ENCODE peak calls at places on chromosomes 11 and 22, in seven cellular contexts. S is colonic mucosa, X is brain microvascular endothelial cell, Z is AG04450, I is testis, B is heart right ventricle, F is foreskin fibroblast. E is an unnamed sample.
A peak's percentile ranks its signal among the peaks of the same experiment; 100 is the strongest.

GRCh38 chr11:111978028-111978771 is 41.1 kb downstream of the DIXDC1 start:
- DNase-seq in S (peak; percentile 36), X (peak; percentile 80), I (peak; percentile 83), Z (peak; percentile 15), B (peak; percentile 28), F (peak; percentile 73), E (peak; percentile 74)

GRCh38 chr11:11533751-11534150 is 88.1 kb downstream of the GALNT18 start:
- DNase-seq in F (no peak), S (no peak), B (no peak), X (no peak), Z (no peak), I (no peak), E (no peak)

GRCh38 chr11:2320591-2321310 is 18.9 kb downstream of the TSPAN32 start:
- DNase-seq in X (no peak), F (no peak), B (no peak), Z (no peak), S (no peak), I (no peak), E (no peak)

GRCh38 chr11:75272821-75273301 is 32.3 kb downstream of the TPBGL start:
- DNase-seq in Z (no peak), X (no peak), F (no peak), S (no peak), B (no peak), I (no peak), E (no peak)

GRCh38 chr11:121226415-121227263 is 65.9 kb upstream of the SC5D start:
- DNase-seq in I (no peak), B (no peak), S (no peak), X (no peak), Z (no peak), F (no peak), E (no peak)

GRCh38 chr11:86132667-86133310 is 63.9 kb upstream of the PICALM start:
- DNase-seq in F (no peak), B (no peak), I (no peak), Z (no peak), X (no peak), S (peak; percentile 49), E (no peak)

GRCh38 chr22:35375031-35375430 is 5.9 kb upstream of the HMOX1 start:
- DNase-seq in I (no peak), B (no peak), S (no peak), X (no peak), F (no peak), Z (no peak), E (no peak)

GRCh38 chr22:32476286-32476685 is 1.7 kb downstream of the FBXO7 start:
- DNase-seq in F (no peak), I (no peak), S (no peak), B (no peak), Z (no peak), X (no peak), E (no peak)

GRCh38 chr11:75905434-75905833 is 90.4 kb downstream of the UVRAG start:
- DNase-seq in S (no peak), F (no peak), I (no peak), X (no peak), B (no peak), Z (no peak), E (no peak)

GRCh38 chr11:76169473-76169881 is 36.8 kb downstream of the WNT11 start:
- DNase-seq in I (no peak), F (no peak), S (no peak), B (no peak), Z (no peak), X (no peak), E (no peak)

DNA sequence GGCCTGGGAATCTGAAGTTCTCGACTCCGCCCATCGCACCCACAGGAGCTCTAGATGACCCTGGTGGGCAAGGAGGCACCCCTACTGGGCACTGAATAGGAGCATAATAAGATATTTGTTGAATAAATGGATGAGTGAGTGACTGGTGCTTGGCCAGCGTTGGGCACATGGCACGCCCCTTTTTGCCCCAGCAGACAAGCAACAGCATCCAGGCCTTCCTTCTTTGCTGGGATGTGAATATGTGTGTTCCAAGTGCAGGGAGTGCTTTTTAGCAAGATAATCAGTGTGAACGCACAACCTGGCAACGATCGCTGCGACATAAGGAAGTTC is 450 bp upstream of the CELF1 start:
- DNase-seq in B (no peak), X (no peak), I (no peak), Z (no peak), S (no peak), F (peak; percentile 52), E (peak; percentile 36)
- TF ChIP-seq CTCF in B (peak; percentile 13), X (no peak), I (no peak), Z (no peak), S (no peak), F (peak; percentile 1), E (no peak)

GRCh38 chr11:43503417-43503816 is 144.7 kb downstream of the TTC17 start:
- DNase-seq in Z (no peak), B (no peak), I (no peak), X (peak; percentile 19), F (no peak), S (no peak), E (no peak)
- TF ChIP-seq CTCF in Z (peak; percentile 21), B (no peak), I (no peak), X (peak; percentile 32), F (peak; percentile 27), S (no peak), E (peak; percentile 63)

DNA sequence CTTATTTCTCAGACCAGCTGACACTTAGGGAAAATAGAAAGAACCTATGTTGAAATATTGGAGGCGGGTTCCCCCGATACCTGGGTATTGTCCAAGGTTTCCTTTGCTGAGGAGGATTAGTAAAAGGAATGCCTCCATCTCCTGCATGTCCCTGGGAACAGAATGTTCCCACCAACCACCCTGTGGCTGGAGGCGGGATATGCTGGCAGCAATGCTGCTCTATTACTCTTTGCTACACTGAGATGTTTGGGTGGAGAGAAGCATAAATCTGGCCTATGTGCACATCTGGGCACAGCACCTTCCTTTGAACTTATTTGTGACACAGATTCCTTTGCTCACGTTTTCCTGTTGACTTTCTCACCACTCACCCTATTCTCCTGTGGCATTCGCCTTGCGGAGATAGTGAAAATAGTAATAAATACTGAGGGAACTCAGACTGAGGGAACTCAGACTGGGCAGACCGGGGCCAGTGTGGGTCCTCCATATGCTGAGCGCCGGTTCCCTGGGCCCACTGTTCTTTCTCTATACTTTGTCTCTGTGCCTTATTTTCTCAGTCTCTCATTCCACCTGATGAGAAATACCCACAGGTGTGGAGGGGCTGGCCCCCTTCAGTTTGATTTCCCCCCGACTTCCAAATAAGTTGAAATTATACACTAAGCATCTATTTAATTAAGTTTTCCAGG is 32.1 kb downstream of the IGLL1 start:
- DNase-seq in Z (no peak), I (peak; percentile 14), X (no peak), B (no peak), S (no peak), F (no peak), E (no peak)
- TF ChIP-seq CTCF in Z (no peak), I (no peak), X (no peak), B (no peak), S (no peak), F (no peak), E (no peak)

GRCh38 chr11:390175-390574 is 3.8 kb upstream of the PKP3 start:
- DNase-seq in B (no peak), F (no peak), S (peak; percentile 46), X (no peak), I (no peak), Z (no peak), E (no peak)
- TF ChIP-seq CTCF in B (no peak), F (no peak), S (peak; percentile 11), X (no peak), I (no peak), Z (no peak), E (no peak)

GRCh38 chr11:68821670-68822069 is 20.0 kb downstream of the CPT1A start:
- DNase-seq in Z (no peak), B (no peak), X (no peak), I (no peak), S (no peak), F (no peak), E (no peak)
- TF ChIP-seq CTCF in Z (peak; percentile 13), B (no peak), X (peak; percentile 43), I (no peak), S (no peak), F (no peak), E (peak; percentile 29)

GRCh38 chr11:119483881-119484371 is 61.0 kb upstream of the THY1 start:
- DNase-seq in F (no peak), B (no peak), Z (no peak), I (no peak), S (no peak), X (no peak), E (no peak)

GRCh38 chr11:119483341-119483880 is 60.4 kb upstream of the THY1 start:
- DNase-seq in I (no peak), F (no peak), B (no peak), X (no peak), Z (no peak), S (no peak), E (no peak)

GRCh38 chr11:119486691-119487259 is 63.8 kb upstream of the THY1 start:
- DNase-seq in F (no peak), Z (no peak), B (no peak), X (no peak), S (no peak), I (no peak), E (no peak)

GRCh38 chr11:119486016-119486415 is 63.0 kb upstream of the THY1 start:
- DNase-seq in Z (no peak), S (no peak), B (no peak), I (no peak), X (no peak), F (no peak), E (no peak)

GRCh38 chr11:119484741-119485605 is 62.0 kb upstream of the THY1 start:
- DNase-seq in S (no peak), F (no peak), B (no peak), Z (no peak), X (no peak), I (no peak), E (no peak)
- TF ChIP-seq CTCF in S (no peak), F (no peak), B (no peak), Z (peak; percentile 26), X (peak; percentile 42), I (no peak), E (peak; percentile 51)

GRCh38 chr22:19321757-19322156 is 30.2 kb upstream of the CLTCL1 start:
- DNase-seq in Z (no peak), B (no peak), S (no peak), I (no peak), F (no peak), X (no peak), E (no peak)
- TF ChIP-seq CTCF in Z (no peak), B (no peak), S (no peak), I (no peak), F (no peak), X (no peak), E (no peak)